ENCODE peak calls at places on chromosomes 13 and 19, in ten cellular contexts. One of them, this sample, is unnamed.

GRCh38 chr19:28868836-28869235 is 344.1 kb downstream of the UQCRFS1 start:
- DNase-seq in transverse colon: no peak
- DNase-seq in upper lobe of right lung: no peak
- DNase-seq in HL-60: no peak
- DNase-seq in brain microvascular endothelial cell: no peak
- DNase-seq in tibial nerve: no peak
- DNase-seq in dorsolateral prefrontal cortex: no peak
- DNase-seq in fibroblast of the aortic adventitia: no peak
- DNase-seq in HCT116: no peak
- DNase-seq in mammary epithelial cell: no peak
- DNase-seq in this sample: no peak

GRCh38 chr19:44671400-44671799 is at the start of gene CEACAM19:
- DNase-seq in HCT116: no peak
- DNase-seq in tibial nerve: no peak
- DNase-seq in brain microvascular endothelial cell: no peak
- DNase-seq in HL-60: no peak
- DNase-seq in fibroblast of the aortic adventitia: no peak
- DNase-seq in transverse colon: no peak
- DNase-seq in upper lobe of right lung: no peak
- DNase-seq in dorsolateral prefrontal cortex: no peak
- DNase-seq in mammary epithelial cell: peak; percentile 92
- DNase-seq in this sample: no peak

GRCh38 chr13:23509781-23510543 is 60.2 kb upstream of the TNFRSF19 start:
- DNase-seq in tibial nerve: no peak
- DNase-seq in transverse colon: no peak
- DNase-seq in dorsolateral prefrontal cortex: no peak
- DNase-seq in HCT116: no peak
- DNase-seq in fibroblast of the aortic adventitia: peak; percentile 74
- DNase-seq in mammary epithelial cell: peak; percentile 71
- DNase-seq in HL-60: no peak
- DNase-seq in upper lobe of right lung: no peak
- DNase-seq in brain microvascular endothelial cell: peak; percentile 74
- DNase-seq in this sample: peak; percentile 80

GRCh38 chr13:30313307-30313706 is 6.0 kb upstream of the KATNAL1 start:
- DNase-seq in brain microvascular endothelial cell: no peak
- DNase-seq in mammary epithelial cell: no peak
- DNase-seq in fibroblast of the aortic adventitia: no peak
- DNase-seq in HL-60: no peak
- DNase-seq in upper lobe of right lung: no peak
- DNase-seq in transverse colon: no peak
- DNase-seq in HCT116: no peak
- DNase-seq in tibial nerve: no peak
- DNase-seq in dorsolateral prefrontal cortex: no peak
- DNase-seq in this sample: no peak

GRCh38 chr19:29521291-29522075 is 4.3 kb upstream of the VSTM2B start:
- DNase-seq in transverse colon: no peak
- DNase-seq in upper lobe of right lung: peak; percentile 34
- DNase-seq in HL-60: no peak
- DNase-seq in dorsolateral prefrontal cortex: no peak
- DNase-seq in mammary epithelial cell: no peak
- DNase-seq in tibial nerve: no peak
- DNase-seq in HCT116: no peak
- DNase-seq in brain microvascular endothelial cell: no peak
- DNase-seq in fibroblast of the aortic adventitia: no peak
- DNase-seq in this sample: no peak

GRCh38 chr13:62033932-62034331 is 618.3 kb upstream of the PCDH20 start:
- DNase-seq in upper lobe of right lung: no peak
- DNase-seq in fibroblast of the aortic adventitia: no peak
- DNase-seq in HL-60: no peak
- DNase-seq in tibial nerve: no peak
- DNase-seq in brain microvascular endothelial cell: no peak
- DNase-seq in dorsolateral prefrontal cortex: no peak
- DNase-seq in transverse colon: no peak
- DNase-seq in mammary epithelial cell: no peak
- DNase-seq in HCT116: no peak
- DNase-seq in this sample: no peak

GRCh38 chr19:8039231-8039630 is 13.3 kb upstream of the CCL25 start:
- DNase-seq in HCT116: no peak
- DNase-seq in mammary epithelial cell: no peak
- DNase-seq in upper lobe of right lung: no peak
- DNase-seq in brain microvascular endothelial cell: no peak
- DNase-seq in transverse colon: no peak
- DNase-seq in dorsolateral prefrontal cortex: no peak
- DNase-seq in HL-60: no peak
- DNase-seq in tibial nerve: no peak
- DNase-seq in fibroblast of the aortic adventitia: no peak
- DNase-seq in this sample: no peak

GRCh38 chr19:46369817-46370216 is 22.9 kb downstream of the PPP5C start:
- DNase-seq in upper lobe of right lung: peak; percentile 8
- DNase-seq in transverse colon: no peak
- DNase-seq in tibial nerve: no peak
- DNase-seq in dorsolateral prefrontal cortex: no peak
- DNase-seq in fibroblast of the aortic adventitia: no peak
- DNase-seq in HL-60: no peak
- DNase-seq in brain microvascular endothelial cell: no peak
- DNase-seq in mammary epithelial cell: peak; percentile 87
- DNase-seq in HCT116: no peak
- DNase-seq in this sample: no peak

GRCh38 chr19:33406521-33407139 is 33.1 kb downstream of the CEBPG start:
- DNase-seq in upper lobe of right lung: peak; percentile 82
- DNase-seq in HL-60: peak; percentile 82
- DNase-seq in HCT116: peak; percentile 32
- DNase-seq in mammary epithelial cell: peak; percentile 28
- DNase-seq in fibroblast of the aortic adventitia: peak; percentile 59
- DNase-seq in tibial nerve: peak; percentile 69
- DNase-seq in brain microvascular endothelial cell: peak; percentile 57
- DNase-seq in transverse colon: peak; percentile 82
- DNase-seq in dorsolateral prefrontal cortex: peak; percentile 76
- DNase-seq in this sample: peak; percentile 64

GRCh38 chr13:30679483-30680330 is 55.6 kb upstream of the ALOX5AP start:
- DNase-seq in dorsolateral prefrontal cortex: peak; percentile 39
- DNase-seq in fibroblast of the aortic adventitia: peak; percentile 55
- DNase-seq in transverse colon: no peak
- DNase-seq in tibial nerve: no peak
- DNase-seq in mammary epithelial cell: no peak
- DNase-seq in HL-60: peak; percentile 63
- DNase-seq in upper lobe of right lung: no peak
- DNase-seq in brain microvascular endothelial cell: peak; percentile 37
- DNase-seq in HCT116: no peak
- DNase-seq in this sample: peak; percentile 58

GRCh38 chr13:57326532-57326931 is 159.5 kb downstream of the PRR20E start:
- DNase-seq in brain microvascular endothelial cell: no peak
- DNase-seq in HCT116: no peak
- DNase-seq in tibial nerve: no peak
- DNase-seq in mammary epithelial cell: no peak
- DNase-seq in dorsolateral prefrontal cortex: no peak
- DNase-seq in upper lobe of right lung: no peak
- DNase-seq in transverse colon: no peak
- DNase-seq in HL-60: no peak
- DNase-seq in fibroblast of the aortic adventitia: no peak
- DNase-seq in this sample: no peak

GRCh38 chr13:30346159-30346788 is 38.9 kb upstream of the KATNAL1 start:
- DNase-seq in dorsolateral prefrontal cortex: no peak
- DNase-seq in HL-60: peak; percentile 85
- DNase-seq in upper lobe of right lung: no peak
- DNase-seq in fibroblast of the aortic adventitia: no peak
- DNase-seq in HCT116: no peak
- DNase-seq in tibial nerve: no peak
- DNase-seq in brain microvascular endothelial cell: no peak
- DNase-seq in mammary epithelial cell: peak; percentile 60
- DNase-seq in transverse colon: peak; percentile 75
- DNase-seq in this sample: no peak

GRCh38 chr13:53782400-53783030 is 753.9 kb downstream of the OLFM4 start:
- DNase-seq in HCT116: no peak
- DNase-seq in brain microvascular endothelial cell: peak; percentile 15
- DNase-seq in mammary epithelial cell: peak; percentile 20
- DNase-seq in upper lobe of right lung: no peak
- DNase-seq in transverse colon: no peak
- DNase-seq in tibial nerve: no peak
- DNase-seq in HL-60: peak; percentile 38
- DNase-seq in fibroblast of the aortic adventitia: peak; percentile 36
- DNase-seq in dorsolateral prefrontal cortex: peak; percentile 64
- DNase-seq in this sample: peak; percentile 66

GRCh38 chr19:54256250-54257115 is 590 bp downstream of the LILRB5 start:
- DNase-seq in HCT116: no peak
- DNase-seq in tibial nerve: no peak
- DNase-seq in dorsolateral prefrontal cortex: no peak
- DNase-seq in HL-60: no peak
- DNase-seq in fibroblast of the aortic adventitia: no peak
- DNase-seq in transverse colon: no peak
- DNase-seq in upper lobe of right lung: no peak
- DNase-seq in brain microvascular endothelial cell: no peak
- DNase-seq in mammary epithelial cell: no peak
- DNase-seq in this sample: no peak

GRCh38 chr19:31350693-31351211 is 1.5 kb upstream of the TSHZ3 start:
- DNase-seq in tibial nerve: no peak
- DNase-seq in HL-60: peak; percentile 29
- DNase-seq in fibroblast of the aortic adventitia: peak; percentile 49
- DNase-seq in brain microvascular endothelial cell: peak; percentile 22
- DNase-seq in transverse colon: peak; percentile 41
- DNase-seq in mammary epithelial cell: peak; percentile 56
- DNase-seq in dorsolateral prefrontal cortex: peak; percentile 46
- DNase-seq in upper lobe of right lung: peak; percentile 81
- DNase-seq in HCT116: no peak
- DNase-seq in this sample: peak; percentile 56

GRCh38 chr13:68667863-68668262 is 1437.7 kb upstream of the PCDH9 start:
- DNase-seq in transverse colon: no peak
- DNase-seq in tibial nerve: no peak
- DNase-seq in fibroblast of the aortic adventitia: no peak
- DNase-seq in HCT116: no peak
- DNase-seq in mammary epithelial cell: no peak
- DNase-seq in dorsolateral prefrontal cortex: no peak
- DNase-seq in upper lobe of right lung: no peak
- DNase-seq in brain microvascular endothelial cell: no peak
- DNase-seq in HL-60: no peak
- DNase-seq in this sample: no peak

DNA sequence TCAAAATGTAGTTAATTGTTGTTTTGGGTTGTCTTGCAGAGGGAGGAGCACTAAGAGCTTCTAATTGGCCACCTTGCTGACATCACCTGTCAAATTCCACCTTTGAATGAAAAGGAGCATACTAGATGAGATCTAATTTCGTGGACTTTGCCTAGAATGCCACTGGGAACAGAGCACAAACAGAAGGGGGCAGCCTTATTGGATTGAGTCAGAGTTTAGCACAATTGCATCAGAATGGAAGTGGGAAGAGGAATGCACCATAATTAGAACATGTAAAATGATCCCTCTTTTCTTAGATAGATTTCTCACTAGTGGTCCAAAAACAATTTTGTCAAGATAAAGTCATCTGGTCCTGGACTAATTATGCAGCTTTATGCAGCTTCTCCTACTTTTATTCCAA is 1552.2 kb downstream of the PCDH9 start:
- DNase-seq in upper lobe of right lung: no peak
- DNase-seq in tibial nerve: no peak
- DNase-seq in transverse colon: no peak
- DNase-seq in HCT116: peak; percentile 12
- DNase-seq in mammary epithelial cell: no peak
- DNase-seq in HL-60: no peak
- DNase-seq in brain microvascular endothelial cell: no peak
- DNase-seq in dorsolateral prefrontal cortex: no peak
- DNase-seq in fibroblast of the aortic adventitia: peak; percentile 42
- DNase-seq in this sample: peak; percentile 18
- TF ChIP-seq CTCF in upper lobe of right lung: no peak
- TF ChIP-seq CTCF in tibial nerve: no peak
- TF ChIP-seq CTCF in transverse colon: no peak
- TF ChIP-seq CTCF in HCT116: no peak
- TF ChIP-seq CTCF in mammary epithelial cell: no peak
- TF ChIP-seq CTCF in HL-60: no peak
- TF ChIP-seq CTCF in brain microvascular endothelial cell: peak; percentile 18
- TF ChIP-seq CTCF in dorsolateral prefrontal cortex: no peak
- TF ChIP-seq CTCF in fibroblast of the aortic adventitia: peak; percentile 17
- TF ChIP-seq CTCF in this sample: peak; percentile 5

GRCh38 chr19:56839665-56840451 is 668 bp downstream of the PEG3 start:
- DNase-seq in transverse colon: peak; percentile 78
- DNase-seq in fibroblast of the aortic adventitia: no peak
- DNase-seq in tibial nerve: peak; percentile 90
- DNase-seq in dorsolateral prefrontal cortex: peak; percentile 93
- DNase-seq in mammary epithelial cell: no peak
- DNase-seq in upper lobe of right lung: peak; percentile 88
- DNase-seq in brain microvascular endothelial cell: peak; percentile 72
- DNase-seq in HCT116: no peak
- DNase-seq in HL-60: peak; percentile 95
- DNase-seq in this sample: peak; percentile 70
- H3K4me3 ChIP-seq in transverse colon: peak overlapping the region; percentile 44
- H3K4me3 ChIP-seq in fibroblast of the aortic adventitia: no peak overlapping the region
- H3K4me3 ChIP-seq in tibial nerve: peak overlapping the region; percentile 48
- H3K4me3 ChIP-seq in dorsolateral prefrontal cortex: peak overlapping the region; percentile 71
- H3K4me3 ChIP-seq in mammary epithelial cell: no peak overlapping the region
- H3K4me3 ChIP-seq in upper lobe of right lung: peak overlapping the region; percentile 36
- H3K4me3 ChIP-seq in brain microvascular endothelial cell: no peak overlapping the region
- H3K4me3 ChIP-seq in HCT116: no peak overlapping the region
- H3K4me3 ChIP-seq in HL-60: peak overlapping the region; percentile 40
- H3K4me3 ChIP-seq in this sample: no peak overlapping the region

DNA sequence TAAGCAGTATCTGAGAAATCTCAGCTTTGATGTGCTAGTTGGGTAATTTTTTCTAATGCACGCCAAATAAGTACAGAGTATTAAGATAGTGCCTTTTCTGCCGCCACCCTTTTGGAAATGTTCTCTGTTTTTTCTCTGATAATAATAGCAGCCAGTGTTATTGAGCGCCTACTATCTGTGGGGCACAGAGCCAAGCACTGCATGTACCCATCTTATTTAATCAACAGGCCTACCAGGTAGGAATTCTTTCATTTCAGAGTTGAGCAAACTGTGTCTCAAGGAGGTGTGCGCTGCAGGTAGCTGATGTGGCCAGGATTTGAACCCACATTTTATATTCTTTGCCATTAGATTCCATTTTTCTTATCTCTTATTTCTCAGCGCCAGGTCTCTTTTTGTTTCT is 1.4 kb downstream of the EPN1 start:
- DNase-seq in tibial nerve: no peak
- DNase-seq in brain microvascular endothelial cell: no peak
- DNase-seq in mammary epithelial cell: peak; percentile 11
- DNase-seq in dorsolateral prefrontal cortex: peak; percentile 30
- DNase-seq in fibroblast of the aortic adventitia: peak; percentile 49
- DNase-seq in transverse colon: no peak
- DNase-seq in upper lobe of right lung: no peak
- DNase-seq in HCT116: no peak
- DNase-seq in HL-60: no peak
- DNase-seq in this sample: peak; percentile 31
- TF ChIP-seq CTCF in tibial nerve: no peak
- TF ChIP-seq CTCF in brain microvascular endothelial cell: no peak
- TF ChIP-seq CTCF in mammary epithelial cell: no peak
- TF ChIP-seq CTCF in dorsolateral prefrontal cortex: no peak
- TF ChIP-seq CTCF in fibroblast of the aortic adventitia: peak; percentile 14
- TF ChIP-seq CTCF in transverse colon: no peak
- TF ChIP-seq CTCF in upper lobe of right lung: no peak
- TF ChIP-seq CTCF in HCT116: peak; percentile 51
- TF ChIP-seq CTCF in HL-60: no peak
- TF ChIP-seq CTCF in this sample: peak; percentile 22

DNA sequence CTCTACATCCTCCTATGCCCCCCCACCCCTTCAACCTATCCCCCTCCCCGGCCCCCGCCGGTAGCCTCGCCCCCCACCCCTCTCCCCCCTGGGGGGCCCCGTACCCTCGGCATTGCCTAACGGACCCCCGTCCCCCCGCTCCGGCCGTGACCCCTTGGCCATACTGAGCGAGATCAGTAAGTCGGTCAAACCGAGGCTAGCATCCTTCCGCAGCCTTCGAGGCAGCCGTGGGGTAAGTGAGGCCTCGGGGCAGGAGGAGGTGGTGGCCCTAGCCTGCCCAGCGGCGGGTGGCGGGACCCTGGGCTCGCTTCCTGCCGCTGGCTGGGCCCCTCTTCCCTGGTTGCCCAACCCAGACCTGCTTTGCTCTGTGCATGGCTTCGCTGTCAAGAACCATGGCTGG is 6.5 kb downstream of the TRIP10 start:
- DNase-seq in upper lobe of right lung: no peak
- DNase-seq in transverse colon: no peak
- DNase-seq in tibial nerve: no peak
- DNase-seq in mammary epithelial cell: no peak
- DNase-seq in dorsolateral prefrontal cortex: no peak
- DNase-seq in HL-60: no peak
- DNase-seq in HCT116: no peak
- DNase-seq in fibroblast of the aortic adventitia: no peak
- DNase-seq in brain microvascular endothelial cell: no peak
- DNase-seq in this sample: no peak
- H3K4me3 ChIP-seq in upper lobe of right lung: no peak overlapping the region
- H3K4me3 ChIP-seq in transverse colon: no peak overlapping the region
- H3K4me3 ChIP-seq in tibial nerve: no peak overlapping the region
- H3K4me3 ChIP-seq in mammary epithelial cell: no peak overlapping the region
- H3K4me3 ChIP-seq in dorsolateral prefrontal cortex: no peak overlapping the region
- H3K4me3 ChIP-seq in HL-60: no peak overlapping the region
- H3K4me3 ChIP-seq in HCT116: no peak overlapping the region
- H3K4me3 ChIP-seq in fibroblast of the aortic adventitia: no peak overlapping the region
- H3K4me3 ChIP-seq in brain microvascular endothelial cell: no peak overlapping the region
- H3K4me3 ChIP-seq in this sample: no peak overlapping the region

This sample was measured in fibroblast of pulmonary artery.